ENCODE peak calls at places on chromosomes 12 and 14, in ten cellular contexts. Y is neuronal stem cell; V is upper lobe of right lung; T is endodermal cell; R is ascending aorta; U is CD8-positive, alpha-beta memory T cell; C is mesendoderm; M is psoas muscle; S is fibroblast of lung; W is brain microvascular endothelial cell. I is an unnamed sample.
A peak's percentile ranks its signal among the peaks of the same experiment; 100 is the strongest.

GRCh38 chr14:65156568-65157366 is 54.5 kb upstream of the MAX start:
- DNase-seq in Y (no peak), V (peak; percentile 72), T (no peak), R (no peak), U (no peak), C (no peak), M (peak; percentile 40), S (peak; percentile 82), W (peak; percentile 20), I (no peak)

GRCh38 chr14:100279563-100279962 is 26.7 kb downstream of the SLC25A29 start:
- DNase-seq in Y (no peak), V (peak; percentile 51), T (peak; percentile 32), R (no peak), U (no peak), C (no peak), M (no peak), S (no peak), W (no peak), I (no peak)

GRCh38 chr14:97113339-97113738 is 316.2 kb downstream of the VRK1 start:
- DNase-seq in Y (no peak), V (no peak), T (no peak), R (no peak), U (no peak), C (no peak), M (no peak), S (peak; percentile 10), W (no peak), I (peak; percentile 10)

GRCh38 chr14:24664366-24664765 is 30.4 kb upstream of the GZMB start:
- DNase-seq in Y (no peak), V (no peak), T (no peak), R (no peak), U (no peak), C (no peak), M (no peak), S (no peak), W (no peak), I (no peak)

GRCh38 chr12:116183741-116184141 is 93.8 kb downstream of the MED13L start:
- DNase-seq in Y (no peak), V (no peak), T (no peak), R (no peak), U (no peak), C (no peak), M (no peak), S (peak; percentile 60), W (no peak), I (peak; percentile 36)

GRCh38 chr12:111034911-111035577 is 114.7 kb upstream of the MYL2 start:
- DNase-seq in Y (peak; percentile 39), V (no peak), T (peak; percentile 90), R (no peak), U (no peak), C (peak; percentile 81), M (no peak), S (no peak), W (no peak), I (peak; percentile 75)

GRCh38 chr14:30272848-30273563 is 286.0 kb upstream of the G2E3 start:
- DNase-seq in Y (peak; percentile 14), V (no peak), T (no peak), R (no peak), U (no peak), C (peak; percentile 51), M (no peak), S (no peak), W (no peak), I (peak; percentile 30)

GRCh38 chr12:46590991-46591703 is 218.6 kb upstream of the SLC38A2 start:
- DNase-seq in Y (no peak), V (no peak), T (peak; percentile 75), R (no peak), U (no peak), C (peak; percentile 26), M (no peak), S (no peak), W (no peak), I (no peak)

GRCh38 chr12:62767506-62767905 is 167.4 kb downstream of the PPM1H start:
- DNase-seq in Y (no peak), V (no peak), T (no peak), R (no peak), U (no peak), C (no peak), M (no peak), S (peak; percentile 85), W (peak; percentile 28), I (peak; percentile 14)

GRCh38 chr12:19671695-19672094 is 232.4 kb downstream of the AEBP2 start:
- DNase-seq in Y (no peak), V (no peak), T (no peak), R (no peak), U (no peak), C (no peak), M (no peak), S (no peak), W (no peak), I (no peak)
- H3K36me3 ChIP-seq in Y (no peaks in the 10 kb centered on the region), V (no peaks in the 10 kb centered on the region), T (no peaks in the 10 kb centered on the region), R (no peaks in the 10 kb centered on the region), U (no peaks in the 10 kb centered on the region), C (no peaks in the 10 kb centered on the region), M (no peaks in the 10 kb centered on the region), S (no peaks in the 10 kb centered on the region), W (no peaks in the 10 kb centered on the region), I (no peaks in the 10 kb centered on the region)

GRCh38 chr12:42166501-42166900 is 21.8 kb upstream of the GXYLT1 start:
- DNase-seq in Y (no peak), V (no peak), T (no peak), R (no peak), U (no peak), C (no peak), M (no peak), S (peak; percentile 45), W (no peak), I (no peak)

GRCh38 chr12:42162940-42163339 is 18.3 kb upstream of the GXYLT1 start:
- DNase-seq in Y (no peak), V (no peak), T (no peak), R (no peak), U (no peak), C (no peak), M (no peak), S (no peak), W (peak; percentile 2), I (no peak)

GRCh38 chr12:42163913-42164312 is 19.2 kb upstream of the GXYLT1 start:
- DNase-seq in Y (no peak), V (no peak), T (no peak), R (no peak), U (no peak), C (no peak), M (no peak), S (no peak), W (no peak), I (no peak)

GRCh38 chr12:42161529-42161928 is 16.9 kb upstream of the GXYLT1 start:
- DNase-seq in Y (no peak), V (no peak), T (no peak), R (no peak), U (no peak), C (no peak), M (no peak), S (no peak), W (no peak), I (no peak)

GRCh38 chr12:42162198-42162597 is 17.5 kb upstream of the GXYLT1 start:
- DNase-seq in Y (no peak), V (no peak), T (no peak), R (no peak), U (no peak), C (no peak), M (no peak), S (peak; percentile 60), W (peak; percentile 16), I (no peak)
- H3K36me3 ChIP-seq in Y (peaks cover 37% of the 10 kb centered on the region), V (peaks cover 25% of the 10 kb centered on the region), T (peaks cover 25% of the 10 kb centered on the region), R (peaks cover 5% of the 10 kb centered on the region), U (peaks cover 8% of the 10 kb centered on the region), C (no peaks in the 10 kb centered on the region), M (peaks cover 39% of the 10 kb centered on the region), S (no peaks in the 10 kb centered on the region), W (no peaks in the 10 kb centered on the region), I (peaks cover 15% of the 10 kb centered on the region)

GRCh38 chr12:49041036-49041880 is 19.3 kb downstream of the KMT2D start:
- DNase-seq in Y (no peak), V (peak; percentile 58), T (no peak), R (no peak), U (no peak), C (no peak), M (no peak), S (no peak), W (no peak), I (no peak)

GRCh38 chr12:49040364-49040855 is 20.2 kb downstream of the KMT2D start:
- DNase-seq in Y (no peak), V (no peak), T (no peak), R (no peak), U (no peak), C (no peak), M (no peak), S (no peak), W (no peak), I (no peak)

GRCh38 chr12:49038291-49038955 is 19.8 kb upstream of the PRKAG1 start:
- DNase-seq in Y (no peak), V (no peak), T (no peak), R (no peak), U (no peak), C (no peak), M (no peak), S (no peak), W (no peak), I (no peak)

GRCh38 chr12:49037947-49038237 is 19.3 kb upstream of the PRKAG1 start:
- DNase-seq in Y (no peak), V (no peak), T (no peak), R (no peak), U (no peak), C (no peak), M (no peak), S (no peak), W (no peak), I (no peak)

DNA sequence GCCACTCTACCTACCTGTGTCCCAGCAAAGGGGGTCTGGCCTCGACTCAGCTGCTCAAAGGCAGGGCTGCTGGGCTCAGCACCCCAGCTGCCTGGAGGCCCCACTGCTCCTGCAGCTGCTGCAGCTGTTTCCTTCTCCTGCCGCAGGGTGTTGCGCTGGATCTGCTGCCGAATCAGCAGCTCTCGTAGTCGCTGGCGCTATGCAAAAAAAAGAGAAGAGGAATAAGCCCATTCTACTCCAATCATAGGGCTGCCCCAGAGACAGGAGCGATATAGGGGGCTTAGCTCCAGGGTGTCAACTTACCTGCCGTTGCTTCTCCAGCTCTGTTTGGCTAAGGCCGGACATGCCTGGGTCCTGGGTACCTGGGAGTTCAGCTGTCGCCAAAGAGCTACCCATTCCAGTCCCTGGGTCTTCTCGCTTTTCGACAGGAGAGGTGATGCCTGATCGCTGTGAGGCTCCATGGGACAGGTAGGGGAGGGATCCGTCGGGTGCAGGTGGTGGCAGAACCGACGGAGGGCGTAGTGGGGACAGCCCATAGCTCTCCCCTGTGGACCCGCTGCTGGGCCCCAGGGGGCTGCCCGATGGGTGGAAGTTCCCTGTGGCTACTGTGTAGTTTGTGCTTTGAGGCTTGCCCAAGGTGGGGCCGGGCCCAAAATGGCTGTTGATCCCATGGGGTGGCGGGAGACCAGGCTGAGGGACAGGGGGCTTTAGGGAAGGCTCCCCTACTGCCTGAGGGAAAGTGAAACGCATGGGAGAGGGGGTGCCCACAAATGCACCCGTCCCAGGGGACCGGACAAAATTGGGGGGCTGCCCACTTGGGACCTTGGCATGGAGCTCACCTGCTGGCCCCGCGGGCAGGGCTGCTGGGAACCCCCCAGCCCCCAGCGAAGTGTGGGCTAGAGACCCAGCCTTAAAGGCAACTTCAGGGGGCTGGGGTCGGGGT is 20.9 kb downstream of the KMT2D start:
- DNase-seq in Y (no peak), V (peak; percentile 54), T (no peak), R (no peak), U (no peak), C (no peak), M (no peak), S (no peak), W (no peak), I (no peak)
- H3K36me3 ChIP-seq in Y (peaks cover 99% of the 10 kb centered on the region), V (peaks cover 99% of the 10 kb centered on the region), T (peaks cover 85% of the 10 kb centered on the region), R (peaks cover 96% of the 10 kb centered on the region), U (peaks cover 62% of the 10 kb centered on the region), C (peaks cover 47% of the 10 kb centered on the region), M (peaks cover 98% of the 10 kb centered on the region), S (peaks cover 58% of the 10 kb centered on the region), W (peaks cover 84% of the 10 kb centered on the region), I (peaks cover 96% of the 10 kb centered on the region)

GRCh38 chr14:90408713-90409112 is 11.9 kb downstream of the CALM1 start:
- DNase-seq in Y (no peak), V (no peak), T (no peak), R (no peak), U (no peak), C (peak; percentile 23), M (no peak), S (no peak), W (peak; percentile 30), I (peak; percentile 55)
- H3K36me3 ChIP-seq in Y (peaks cover 39% of the 10 kb centered on the region), V (peaks cover 41% of the 10 kb centered on the region), T (peaks cover 27% of the 10 kb centered on the region), R (peaks cover 29% of the 10 kb centered on the region), U (peaks cover 31% of the 10 kb centered on the region), C (peaks cover 3% of the 10 kb centered on the region), M (peaks cover 26% of the 10 kb centered on the region), S (peaks cover 6% of the 10 kb centered on the region), W (peaks cover 30% of the 10 kb centered on the region), I (peaks cover 30% of the 10 kb centered on the region)